ENCODE peak calls at places on chromosome 1, in six cellular contexts. F, K, G, N, O and B are unnamed samples.

GRCh38 chr1:229570891-229571516 is 12.5 kb upstream of the ABCB10 start:
- DNase-seq in O (no peak), K (no peak), F (no peak), G (peak), N (no peak), B (no peak)

GRCh38 chr1:153774780-153775431 is at the start of gene SLC27A3:
- DNase-seq in K (no peak), F (peak), G (peak), N (peak), O (peak), B (peak)

GRCh38 chr1:51218570-51218969 is 17.5 kb upstream of the RNF11 start:
- DNase-seq in G (no peak), F (no peak), O (no peak), K (no peak), N (no peak), B (no peak)

GRCh38 chr1:167499657-167500056 is 18.7 kb downstream of the CD247 start:
- DNase-seq in G (no peak), F (no peak), K (no peak), N (no peak), O (no peak), B (no peak)

GRCh38 chr1:23381233-23381885 is 11.7 kb upstream of the ZNF436 start:
- DNase-seq in F (no peak), N (no peak), K (no peak), O (no peak), G (no peak), B (no peak)

GRCh38 chr1:63498106-63498505 is 24.9 kb downstream of the ITGB3BP start:
- DNase-seq in O (no peak), N (no peak), G (no peak), K (no peak), F (no peak), B (no peak)

GRCh38 chr1:52365091-52365745 is 787 bp downstream of the CC2D1B start:
- DNase-seq in G (peak), O (peak), F (no peak), K (no peak), N (peak), B (peak)

GRCh38 chr1:235739631-235740030 is 90.0 kb upstream of the GNG4 start:
- DNase-seq in O (no peak), G (no peak), F (no peak), K (no peak), N (no peak), B (no peak)

GRCh38 chr1:162549001-162549400 is 12.5 kb upstream of the UAP1 start:
- DNase-seq in G (no peak), K (no peak), N (no peak), O (no peak), F (no peak), B (no peak)

GRCh38 chr1:114219247-114219872 is 65.7 kb upstream of the SYT6 start:
- DNase-seq in G (no peak), N (no peak), O (no peak), F (no peak), K (no peak), B (no peak)

GRCh38 chr1:12741946-12742345 is 4.1 kb upstream of the CFAP107 start:
- DNase-seq in N (no peak), O (no peak), K (no peak), G (no peak), F (no peak), B (no peak)

GRCh38 chr1:233518344-233518743 is 95.6 kb upstream of the KCNK1 start:
- DNase-seq in O (peak), G (peak), N (no peak), K (no peak), F (peak), B (no peak)

GRCh38 chr1:1438531-1439381 is 3.3 kb downstream of the VWA1 start:
- DNase-seq in K (no peak), N (no peak), G (no peak), O (no peak), F (no peak), B (no peak)

GRCh38 chr1:7845761-7846160 is 7.1 kb downstream of the UTS2 start:
- DNase-seq in K (no peak), N (no peak), O (no peak), F (no peak), G (no peak), B (no peak)

GRCh38 chr1:94265011-94265422 is 27.6 kb upstream of the ARHGAP29 start:
- DNase-seq in F (no peak), N (no peak), G (no peak), O (no peak), K (no peak), B (no peak)

GRCh38 chr1:150127868-150128267 is 21.8 kb upstream of the PLEKHO1 start:
- DNase-seq in K (no peak), G (no peak), F (no peak), N (no peak), O (peak), B (no peak)

GRCh38 chr1:36124404-36125128 is 456 bp downstream of the COL8A2 start:
- DNase-seq in G (no peak), N (no peak), F (no peak), K (no peak), O (no peak), B (no peak)

GRCh38 chr1:40899230-40899870 is 37.2 kb upstream of the CITED4 start:
- DNase-seq in G (no peak), F (peak), N (no peak), O (no peak), K (no peak), B (no peak)

GRCh38 chr1:216805233-216805632 is 82.0 kb upstream of the ESRRG start:
- DNase-seq in K (no peak), F (no peak), O (no peak), G (no peak), N (no peak), B (no peak)

GRCh38 chr1:234987415-234988159 is 141.1 kb downstream of the TOMM20 start:
- DNase-seq in K (no peak), N (peak), G (no peak), F (no peak), O (peak), B (peak)

GRCh38 chr1:190172636-190173410 is 304.8 kb downstream of the BRINP3 start:
- DNase-seq in O (no peak), F (no peak), N (no peak), G (no peak), K (no peak), B (no peak)

GRCh38 chr1:241336335-241336734 is 20.7 kb downstream of the RGS7 start:
- DNase-seq in N (no peak), O (no peak), F (no peak), K (no peak), G (no peak), B (no peak)

GRCh38 chr1:209648931-209649776 is 3.1 kb downstream of the LAMB3 start:
- DNase-seq in G (peak), F (peak), O (peak), N (no peak), K (no peak), B (no peak)

GRCh38 chr1:12052997-12053686 is 10.0 kb upstream of the TNFRSF8 start:
- DNase-seq in K (no peak), F (no peak), N (no peak), G (no peak), O (peak), B (peak)

GRCh38 chr1:18407166-18408045 is 73.3 kb upstream of the KLHDC7A start:
- DNase-seq in O (no peak), F (no peak), G (no peak), K (no peak), N (peak), B (no peak)

GRCh38 chr1:111576547-111576946 is 43.0 kb upstream of the RAP1A start:
- DNase-seq in F (no peak), G (peak), O (no peak), N (no peak), K (no peak), B (no peak)

GRCh38 chr1:38403667-38404066 is 357.1 kb upstream of the POU3F1 start:
- DNase-seq in O (no peak), F (no peak), N (no peak), G (no peak), K (no peak), B (no peak)
- TF ChIP-seq CTCF in O (no peak), F (peak), N (no peak), G (no peak), K (no peak), B (no peak)

GRCh38 chr1:78570539-78570938 is 49.7 kb upstream of the IFI44L start:
- DNase-seq in G (no peak), N (no peak), K (no peak), F (no peak), O (no peak), B (no peak)
- TF ChIP-seq CTCF in G (no peak), N (no peak), K (no peak), F (peak), O (no peak), B (no peak)

GRCh38 chr1:25129380-25129779 is 102.9 kb downstream of the SYF2 start:
- DNase-seq in K (no peak), F (no peak), O (no peak), N (peak), G (no peak), B (no peak)
- TF ChIP-seq CTCF in K (no peak), F (no peak), O (no peak), N (no peak), G (no peak), B (no peak)

GRCh38 chr1:117093870-117094621 is 27.5 kb downstream of the TRIM45 start:
- DNase-seq in K (no peak), G (no peak), F (peak), N (no peak), O (no peak), B (no peak)
- TF ChIP-seq CTCF in K (peak), G (no peak), F (peak), N (peak), O (peak), B (no peak)

DNA sequence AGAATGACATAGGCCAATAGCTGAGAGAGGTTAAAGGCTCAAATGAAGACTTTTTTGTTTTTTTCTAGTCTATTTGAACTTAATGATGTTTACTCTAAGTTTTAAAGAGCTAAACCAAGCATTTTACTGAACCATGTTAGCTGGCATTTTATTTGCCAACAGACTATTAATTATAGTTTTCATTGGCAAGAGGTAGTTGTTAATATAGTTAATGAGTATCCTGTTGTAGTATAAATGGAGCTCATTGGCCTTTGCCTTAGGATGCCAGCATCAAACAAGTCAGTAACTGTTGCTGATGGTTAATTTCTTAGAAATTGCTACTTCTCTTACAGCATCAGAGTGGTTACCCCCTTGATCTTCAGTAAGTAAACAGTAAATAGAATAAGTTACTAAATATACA is 339.0 kb upstream of the B3GALT2 start:
- DNase-seq in G (no peak), O (no peak), K (no peak), F (no peak), N (no peak), B (no peak)
- TF ChIP-seq CTCF in G (no peak), O (no peak), K (no peak), F (no peak), N (no peak), B (no peak)

GRCh38 chr1:25247829-25248754 is 838 bp upstream of the RSRP1 start:
- DNase-seq in K (no peak), F (no peak), O (no peak), G (no peak), N (no peak), B (no peak)
- TF ChIP-seq CTCF in K (peak), F (no peak), O (no peak), G (no peak), N (no peak), B (no peak)

DNA sequence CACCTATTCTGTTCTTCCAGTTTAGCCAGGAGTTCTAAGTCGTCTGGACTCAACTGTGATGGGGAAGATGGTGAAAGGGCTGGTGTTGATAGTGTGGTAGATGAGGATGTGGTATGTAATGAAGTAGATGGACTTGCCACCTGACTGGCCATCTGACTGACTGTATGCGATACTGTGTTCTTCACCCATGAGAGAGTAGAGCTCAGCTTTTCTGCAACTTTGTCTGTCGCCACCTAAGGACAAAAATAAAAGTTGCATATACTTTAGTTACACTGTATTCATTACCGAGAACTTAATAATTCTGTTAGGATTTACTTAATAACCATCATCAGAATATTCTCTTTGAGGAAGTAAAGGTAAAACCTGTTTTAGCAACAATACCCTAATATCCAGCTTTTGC is 48.5 kb downstream of the EVI5 start:
- DNase-seq in G (no peak), N (no peak), K (no peak), O (no peak), F (no peak), B (no peak)
- TF ChIP-seq CTCF in G (no peak), N (no peak), K (no peak), O (peak), F (peak), B (peak)

GRCh38 chr1:155978325-155978972 is at the start of gene ARHGEF2:
- DNase-seq in F (no peak), O (peak), K (peak), G (peak), N (peak), B (peak)
- TF ChIP-seq CTCF in F (no peak), O (no peak), K (peak), G (no peak), N (no peak), B (peak)

GRCh38 chr1:53715478-53715877 is 23.5 kb downstream of the GLIS1 start:
- DNase-seq in G (peak), K (peak), O (no peak), F (no peak), N (no peak), B (no peak)
- TF ChIP-seq CTCF in G (no peak), K (peak), O (no peak), F (peak), N (no peak), B (peak)